ENCODE peak calls at places on chromosomes 6 and 20, in eight cellular contexts. One of them, this sample, is unnamed.

GRCh38 chr20:8095648-8096572 is 36.2 kb upstream of the PLCB1 start:
- DNase-seq in prostate gland: no peak
- DNase-seq in K562: no peak
- DNase-seq in endothelial cell of umbilical vein: peak; percentile 82
- DNase-seq in stomach: no peak
- DNase-seq in spleen: no peak
- DNase-seq in transverse colon: no peak
- DNase-seq in HepG2: no peak
- DNase-seq in this sample: no peak

GRCh38 chr6:125104425-125104824 is 49.1 kb upstream of the TPD52L1 start:
- DNase-seq in prostate gland: peak; percentile 12
- DNase-seq in K562: no peak
- DNase-seq in endothelial cell of umbilical vein: peak; percentile 22
- DNase-seq in stomach: no peak
- DNase-seq in spleen: no peak
- DNase-seq in transverse colon: no peak
- DNase-seq in HepG2: no peak
- DNase-seq in this sample: no peak

GRCh38 chr6:49548613-49549304 is 1.7 kb upstream of the C6orf141 start:
- DNase-seq in prostate gland: no peak
- DNase-seq in K562: no peak
- DNase-seq in endothelial cell of umbilical vein: no peak
- DNase-seq in stomach: no peak
- DNase-seq in spleen: no peak
- DNase-seq in transverse colon: no peak
- DNase-seq in HepG2: no peak
- DNase-seq in this sample: no peak

GRCh38 chr6:62390413-62390812 is 104.4 kb upstream of the KHDRBS2 start:
- DNase-seq in prostate gland: no peak
- DNase-seq in K562: no peak
- DNase-seq in endothelial cell of umbilical vein: no peak
- DNase-seq in stomach: no peak
- DNase-seq in spleen: no peak
- DNase-seq in transverse colon: no peak
- DNase-seq in HepG2: no peak
- DNase-seq in this sample: no peak

GRCh38 chr20:36344517-36345132 is 38.5 kb downstream of the DLGAP4 start:
- DNase-seq in prostate gland: peak; percentile 8
- DNase-seq in K562: peak; percentile 79
- DNase-seq in endothelial cell of umbilical vein: peak; percentile 58
- DNase-seq in stomach: peak; percentile 37
- DNase-seq in spleen: peak; percentile 43
- DNase-seq in transverse colon: peak; percentile 14
- DNase-seq in HepG2: peak; percentile 59
- DNase-seq in this sample: no peak

GRCh38 chr6:152571089-152571488 is 66.1 kb downstream of the SYNE1 start:
- DNase-seq in prostate gland: no peak
- DNase-seq in K562: no peak
- DNase-seq in endothelial cell of umbilical vein: peak; percentile 52
- DNase-seq in stomach: no peak
- DNase-seq in spleen: no peak
- DNase-seq in transverse colon: no peak
- DNase-seq in HepG2: no peak
- DNase-seq in this sample: no peak

GRCh38 chr6:28336284-28337024 is 506 bp upstream of the ZSCAN31 start:
- DNase-seq in prostate gland: peak; percentile 31
- DNase-seq in K562: peak; percentile 46
- DNase-seq in endothelial cell of umbilical vein: no peak
- DNase-seq in stomach: no peak
- DNase-seq in spleen: no peak
- DNase-seq in transverse colon: peak; percentile 43
- DNase-seq in HepG2: peak; percentile 44
- DNase-seq in this sample: no peak

GRCh38 chr6:67433124-67433523 is 1202.0 kb upstream of the ADGRB3 start:
- DNase-seq in prostate gland: no peak
- DNase-seq in K562: no peak
- DNase-seq in endothelial cell of umbilical vein: no peak
- DNase-seq in stomach: no peak
- DNase-seq in spleen: no peak
- DNase-seq in transverse colon: no peak
- DNase-seq in HepG2: no peak
- DNase-seq in this sample: no peak

GRCh38 chr6:126075335-126076071 is 89.2 kb downstream of the TRMT11 start:
- DNase-seq in prostate gland: no peak
- DNase-seq in K562: no peak
- DNase-seq in endothelial cell of umbilical vein: no peak
- DNase-seq in stomach: no peak
- DNase-seq in spleen: no peak
- DNase-seq in transverse colon: no peak
- DNase-seq in HepG2: no peak
- DNase-seq in this sample: no peak

GRCh38 chr20:48789781-48790544 is 37.8 kb downstream of the PREX1 start:
- DNase-seq in prostate gland: no peak
- DNase-seq in K562: no peak
- DNase-seq in endothelial cell of umbilical vein: no peak
- DNase-seq in stomach: no peak
- DNase-seq in spleen: no peak
- DNase-seq in transverse colon: no peak
- DNase-seq in HepG2: no peak
- DNase-seq in this sample: no peak

DNA sequence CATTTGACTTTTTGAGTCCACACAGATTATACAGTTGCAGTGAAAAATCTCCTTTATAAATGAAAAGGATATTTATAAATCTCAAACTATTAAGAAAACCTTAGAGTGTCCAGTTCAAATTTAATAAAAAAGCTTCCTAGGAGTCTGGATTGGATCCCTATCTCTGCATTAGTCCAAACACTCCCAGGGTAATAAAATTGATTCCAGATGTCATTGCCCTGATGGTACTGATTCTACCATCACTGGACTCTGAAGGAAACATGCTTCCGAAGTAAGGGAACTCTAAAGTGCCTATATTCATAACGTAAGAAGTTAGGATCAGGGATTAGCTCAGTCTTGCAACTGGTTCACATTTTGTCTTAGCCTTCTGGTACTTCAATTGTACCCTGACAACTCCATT is 1325.1 kb upstream of the MAP3K7 start:
- DNase-seq in prostate gland: no peak
- DNase-seq in K562: no peak
- DNase-seq in endothelial cell of umbilical vein: no peak
- DNase-seq in stomach: no peak
- DNase-seq in spleen: no peak
- DNase-seq in transverse colon: no peak
- DNase-seq in HepG2: no peak
- DNase-seq in this sample: no peak
- TF ChIP-seq POLR2A in prostate gland: no peak
- TF ChIP-seq POLR2A in K562: no peak
- TF ChIP-seq POLR2A in endothelial cell of umbilical vein: no peak
- TF ChIP-seq POLR2A in stomach: no peak
- TF ChIP-seq POLR2A in spleen: no peak
- TF ChIP-seq POLR2A in transverse colon: no peak
- TF ChIP-seq POLR2A in HepG2: no peak
- TF ChIP-seq POLR2A in this sample: no peak

DNA sequence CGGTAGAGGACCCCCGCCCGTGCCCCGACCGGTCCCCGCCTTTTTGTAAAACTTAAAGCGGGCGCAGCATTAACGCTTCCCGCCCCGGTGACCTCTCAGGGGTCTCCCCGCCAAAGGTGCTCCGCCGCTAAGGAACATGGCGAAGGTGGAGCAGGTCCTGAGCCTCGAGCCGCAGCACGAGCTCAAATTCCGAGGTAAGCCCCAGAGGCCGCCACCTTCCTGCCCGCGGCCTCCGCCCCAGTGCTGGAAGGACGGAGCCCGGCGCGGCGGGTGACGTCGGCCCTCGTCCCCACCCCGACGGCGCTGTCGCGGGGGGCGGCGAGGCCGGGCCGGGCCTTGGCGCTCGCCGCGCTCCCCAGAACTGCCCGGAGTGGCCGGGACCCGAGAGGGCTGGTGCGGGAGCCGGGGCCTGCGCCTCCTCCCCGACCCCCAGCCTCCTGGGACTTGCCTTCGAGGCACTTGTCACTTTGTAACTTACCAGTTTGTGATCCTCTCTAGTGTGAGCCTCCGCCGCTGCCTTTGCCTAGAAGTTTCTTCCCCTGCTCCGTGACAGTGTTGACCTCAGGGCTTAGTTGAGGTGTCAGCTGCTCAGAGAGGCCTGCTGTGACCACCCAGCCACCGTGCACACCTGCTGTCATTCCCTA is 417 bp downstream of the VAPB start:
- DNase-seq in prostate gland: no peak
- DNase-seq in K562: peak; percentile 77
- DNase-seq in endothelial cell of umbilical vein: peak; percentile 39
- DNase-seq in stomach: peak; percentile 42
- DNase-seq in spleen: no peak
- DNase-seq in transverse colon: peak; percentile 48
- DNase-seq in HepG2: peak; percentile 26
- DNase-seq in this sample: no peak
- TF ChIP-seq POLR2AphosphoS5 in prostate gland: no peak
- TF ChIP-seq POLR2AphosphoS5 in K562: peak; percentile 18
- TF ChIP-seq POLR2AphosphoS5 in endothelial cell of umbilical vein: no peak
- TF ChIP-seq POLR2AphosphoS5 in stomach: no peak
- TF ChIP-seq POLR2AphosphoS5 in spleen: no peak
- TF ChIP-seq POLR2AphosphoS5 in transverse colon: no peak
- TF ChIP-seq POLR2AphosphoS5 in HepG2: no peak
- TF ChIP-seq POLR2AphosphoS5 in this sample: no peak

GRCh38 chr6:701696-702479 is 8.9 kb upstream of the EXOC2 start:
- DNase-seq in prostate gland: no peak
- DNase-seq in K562: no peak
- DNase-seq in endothelial cell of umbilical vein: no peak
- DNase-seq in stomach: no peak
- DNase-seq in spleen: no peak
- DNase-seq in transverse colon: no peak
- DNase-seq in HepG2: peak; percentile 39
- DNase-seq in this sample: no peak
- H3K4me1 ChIP-seq in prostate gland: no peaks in the 10 kb centered on the region
- H3K4me1 ChIP-seq in K562: no peaks in the 10 kb centered on the region
- H3K4me1 ChIP-seq in endothelial cell of umbilical vein: peaks cover 44% of the 10 kb centered on the region
- H3K4me1 ChIP-seq in stomach: no peaks in the 10 kb centered on the region
- H3K4me1 ChIP-seq in spleen: peaks cover 4% of the 10 kb centered on the region
- H3K4me1 ChIP-seq in transverse colon: no peaks in the 10 kb centered on the region
- H3K4me1 ChIP-seq in HepG2: no peaks in the 10 kb centered on the region
- H3K4me1 ChIP-seq in this sample: no peaks in the 10 kb centered on the region

GRCh38 chr6:158649289-158650143 is at the start of gene SYTL3:
- DNase-seq in prostate gland: no peak
- DNase-seq in K562: no peak
- DNase-seq in endothelial cell of umbilical vein: peak; percentile 29
- DNase-seq in stomach: peak; percentile 64
- DNase-seq in spleen: peak; percentile 92
- DNase-seq in transverse colon: peak; percentile 76
- DNase-seq in HepG2: no peak
- DNase-seq in this sample: no peak
- TF ChIP-seq POLR2A in prostate gland: peak; percentile 27
- TF ChIP-seq POLR2A in K562: no peak
- TF ChIP-seq POLR2A in endothelial cell of umbilical vein: no peak
- TF ChIP-seq POLR2A in stomach: peak; percentile 39
- TF ChIP-seq POLR2A in spleen: peak; percentile 37
- TF ChIP-seq POLR2A in transverse colon: peak; percentile 74
- TF ChIP-seq POLR2A in HepG2: no peak
- TF ChIP-seq POLR2A in this sample: no peak

This sample was measured in vagina.